ENCODE peak calls at places on chromosome 10, in eight cellular contexts. X is posterior cingulate gyrus, B is iPS-NIHi11, E is cardiac fibroblast, O is nephron progenitor cell, M is left kidney, Q is Caki2, Y is ovary. G is an unnamed sample.

GRCh38 chr10:35959103-35959740 is 317.1 kb upstream of the FZD8 start:
- DNase-seq in X (no peak), B (no peak), E (no peak), O (no peak), M (peak), Q (no peak), Y (no peak), G (no peak)

GRCh38 chr10:72009430-72010081 is 45.4 kb downstream of the CHST3 start:
- DNase-seq in X (peak), B (peak), E (peak), O (peak), M (peak), Q (no peak), Y (peak), G (peak)

GRCh38 chr10:116170815-116171250 is 102.2 kb downstream of the GFRA1 start:
- DNase-seq in X (no peak), B (no peak), E (peak), O (no peak), M (no peak), Q (no peak), Y (no peak), G (peak)

GRCh38 chr10:93106631-93107072 is 33.0 kb downstream of the CYP26A1 start:
- DNase-seq in X (no peak), B (no peak), E (peak), O (no peak), M (no peak), Q (no peak), Y (no peak), G (peak)

GRCh38 chr10:57338823-57339558 is 928.7 kb downstream of the IPMK start:
- DNase-seq in X (no peak), B (peak), E (peak), O (peak), M (peak), Q (peak), Y (no peak), G (peak)

GRCh38 chr10:11975795-11976194 is 66.8 kb downstream of the UPF2 start:
- DNase-seq in X (no peak), B (no peak), E (no peak), O (no peak), M (no peak), Q (no peak), Y (no peak), G (no peak)

GRCh38 chr10:100996678-100997363 is 2.8 kb upstream of the LZTS2 start:
- DNase-seq in X (no peak), B (peak), E (no peak), O (peak), M (peak), Q (peak), Y (peak), G (no peak)

GRCh38 chr10:59346321-59346720 is 16.0 kb downstream of the FAM13C start:
- DNase-seq in X (no peak), B (no peak), E (peak), O (no peak), M (no peak), Q (no peak), Y (no peak), G (no peak)

GRCh38 chr10:100022403-100022802 is 12.7 kb upstream of the DNMBP start:
- DNase-seq in X (no peak), B (no peak), E (peak), O (no peak), M (no peak), Q (no peak), Y (no peak), G (no peak)

GRCh38 chr10:93911865-93912264 is 18.1 kb downstream of the SLC35G1 start:
- DNase-seq in X (no peak), B (no peak), E (no peak), O (no peak), M (no peak), Q (no peak), Y (no peak), G (no peak)

GRCh38 chr10:72261323-72262018 is 12.3 kb upstream of the DDIT4 start:
- DNase-seq in X (no peak), B (no peak), E (peak), O (no peak), M (peak), Q (peak), Y (no peak), G (no peak)

GRCh38 chr10:91944880-91945630 is 21.5 kb downstream of the BTAF1 start:
- DNase-seq in X (no peak), B (no peak), E (no peak), O (no peak), M (no peak), Q (no peak), Y (no peak), G (peak)

GRCh38 chr10:71999360-72000072 is 35.3 kb downstream of the CHST3 start:
- DNase-seq in X (peak), B (peak), E (peak), O (peak), M (peak), Q (no peak), Y (peak), G (no peak)

GRCh38 chr10:86969421-86970041 is 1.2 kb downstream of the ADIRF start:
- DNase-seq in X (no peak), B (no peak), E (peak), O (no peak), M (peak), Q (no peak), Y (peak), G (no peak)

GRCh38 chr10:35822316-35822715 is 180.2 kb upstream of the FZD8 start:
- DNase-seq in X (peak), B (peak), E (peak), O (peak), M (peak), Q (peak), Y (peak), G (peak)

GRCh38 chr10:69801094-69801433 is 642 bp upstream of the COL13A1 start:
- DNase-seq in X (no peak), B (peak), E (peak), O (peak), M (peak), Q (peak), Y (peak), G (no peak)

GRCh38 chr10:7122561-7122960 is 288.3 kb downstream of the SFMBT2 start:
- DNase-seq in X (no peak), B (no peak), E (no peak), O (no peak), M (no peak), Q (no peak), Y (no peak), G (no peak)

GRCh38 chr10:543131-543530 is 146.3 kb downstream of the DIP2C start:
- DNase-seq in X (no peak), B (no peak), E (no peak), O (no peak), M (no peak), Q (no peak), Y (no peak), G (no peak)

GRCh38 chr10:5810235-5810634 is 3.0 kb downstream of the GDI2 start:
- DNase-seq in X (no peak), B (no peak), E (peak), O (no peak), M (no peak), Q (no peak), Y (no peak), G (no peak)

GRCh38 chr10:118939216-118940007 is 90.1 kb upstream of the NANOS1 start:
- DNase-seq in X (no peak), B (no peak), E (peak), O (no peak), M (no peak), Q (no peak), Y (no peak), G (no peak)

GRCh38 chr10:44628921-44629320 is 244.0 kb upstream of the CXCL12 start:
- DNase-seq in X (no peak), B (no peak), E (peak), O (no peak), M (no peak), Q (peak), Y (no peak), G (peak)

GRCh38 chr10:93671042-93671441 is 31.4 kb downstream of the FRA10AC1 start:
- DNase-seq in X (no peak), B (no peak), E (no peak), O (no peak), M (no peak), Q (no peak), Y (no peak), G (no peak)

GRCh38 chr10:93126484-93127052 is 52.9 kb downstream of the CYP26A1 start:
- DNase-seq in X (no peak), B (peak), E (no peak), O (no peak), M (no peak), Q (no peak), Y (no peak), G (no peak)

GRCh38 chr10:97196213-97197029 is 10.7 kb upstream of the SLIT1 start:
- DNase-seq in X (no peak), B (peak), E (peak), O (peak), M (peak), Q (peak), Y (peak), G (no peak)

GRCh38 chr10:92747600-92747999 is 57.8 kb downstream of the HHEX start:
- DNase-seq in X (no peak), B (no peak), E (no peak), O (no peak), M (no peak), Q (no peak), Y (no peak), G (no peak)

GRCh38 chr10:125037145-125037544 is 95.2 kb downstream of the ZRANB1 start:
- DNase-seq in X (no peak), B (peak), E (peak), O (no peak), M (no peak), Q (peak), Y (no peak), G (no peak)

G was measured in GM04503.